ENCODE peak calls at places on chromosomes 13 and 19, in seven cellular contexts. R, K, W, D, Q, P and S are unnamed samples.

GRCh38 chr13:100298116-100298681 is 209.3 kb downstream of the PCCA start:
- DNase-seq in P (no peak), R (no peak), Q (no peak), K (no peak), W (no peak), D (no peak), S (no peak)

GRCh38 chr13:58324130-58324529 is 692.6 kb downstream of the PCDH17 start:
- DNase-seq in K (no peak), P (no peak), R (no peak), Q (no peak), D (no peak), W (no peak), S (no peak)

GRCh38 chr13:97359181-97360057 is 74.5 kb upstream of the RAP2A start:
- DNase-seq in K (peak; percentile 36), W (no peak), Q (peak; percentile 84), D (peak; percentile 36), R (no peak), P (peak; percentile 87), S (no peak)

GRCh38 chr13:24777171-24777570 is 13.2 kb downstream of the RNF17 start:
- DNase-seq in P (no peak), D (no peak), R (no peak), W (no peak), K (peak; percentile 49), Q (no peak), S (no peak)

GRCh38 chr19:12721656-12722565 is 1.8 kb downstream of the TNPO2 start:
- DNase-seq in D (peak; percentile 69), Q (no peak), R (peak; percentile 85), K (peak; percentile 40), W (peak; percentile 90), P (peak; percentile 87), S (no peak)

GRCh38 chr13:106373304-106373988 is 162.0 kb downstream of the EFNB2 start:
- DNase-seq in R (no peak), W (no peak), P (peak; percentile 10), Q (no peak), K (no peak), D (no peak), S (no peak)

GRCh38 chr19:35901854-35902661 is at the start of gene HCST:
- DNase-seq in R (no peak), D (no peak), Q (no peak), K (peak; percentile 41), P (peak; percentile 12), W (peak; percentile 86), S (no peak)

GRCh38 chr13:19818223-19818842 is 35.6 kb upstream of the PSPC1 start:
- DNase-seq in K (no peak), P (peak; percentile 47), D (peak; percentile 45), Q (no peak), R (peak; percentile 91), W (peak; percentile 89), S (no peak)

GRCh38 chr19:3526507-3527244 is 12.3 kb upstream of the TEKTIP1 start:
- DNase-seq in Q (no peak), R (no peak), P (no peak), K (no peak), W (no peak), D (no peak), S (no peak)
- H3K4me1 ChIP-seq in Q (no peaks in the 10 kb centered on the region), R (no peaks in the 10 kb centered on the region), P (no peaks in the 10 kb centered on the region), K (no peaks in the 10 kb centered on the region), W (no peaks in the 10 kb centered on the region), D (no peaks in the 10 kb centered on the region), S (no peaks in the 10 kb centered on the region)

GRCh38 chr19:15251749-15252397 is 19.6 kb upstream of the EPHX3 start:
- DNase-seq in W (no peak), R (no peak), P (peak; percentile 98), Q (peak; percentile 69), K (peak; percentile 61), D (peak; percentile 33), S (peak; percentile 50)

GRCh38 chr19:15252398-15253018 is 20.3 kb upstream of the EPHX3 start:
- DNase-seq in P (peak; percentile 50), R (no peak), W (no peak), D (no peak), Q (no peak), K (no peak), S (no peak)

GRCh38 chr19:15249912-15250634 is 17.8 kb upstream of the EPHX3 start:
- DNase-seq in W (no peak), P (peak; percentile 94), Q (peak; percentile 45), K (peak; percentile 73), D (no peak), R (no peak), S (peak; percentile 48)

GRCh38 chr19:15250635-15250993 is 18.4 kb upstream of the EPHX3 start:
- DNase-seq in K (no peak), Q (no peak), D (no peak), R (no peak), W (no peak), P (no peak), S (no peak)

GRCh38 chr19:15251010-15251748 is 18.9 kb upstream of the EPHX3 start:
- DNase-seq in R (no peak), D (no peak), W (no peak), K (no peak), P (peak; percentile 69), Q (no peak), S (peak; percentile 56)
- H3K4me3 ChIP-seq in R (peak overlapping the region; percentile 15), D (no peak overlapping the region), W (no peak overlapping the region), K (no peak overlapping the region), P (no peak overlapping the region), Q (no peak overlapping the region), S (peak overlapping the region; percentile 64)

DNA sequence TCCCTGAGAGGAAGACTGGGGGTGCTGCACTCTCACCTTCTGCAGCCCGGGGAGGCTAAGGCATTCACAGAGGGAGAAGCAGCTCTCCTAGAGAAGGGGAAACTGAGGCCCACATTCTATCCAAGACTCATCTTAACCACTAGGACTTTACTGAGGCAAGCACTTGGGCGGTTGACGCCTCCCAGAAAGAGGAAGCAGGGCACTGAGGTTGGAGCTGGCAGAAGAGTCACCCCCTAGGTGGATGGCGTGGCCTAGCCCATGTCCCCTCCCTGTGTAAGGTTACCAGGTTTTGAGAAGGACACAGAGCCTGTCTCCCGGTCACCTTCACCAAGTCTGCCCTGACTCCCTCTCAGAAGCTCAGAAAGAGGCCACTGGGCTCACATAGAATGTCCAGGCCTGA is 2.7 kb downstream of the S1PR2 start:
- DNase-seq in Q (no peak), D (no peak), R (no peak), K (no peak), P (no peak), W (no peak), S (no peak)
- H3K27ac ChIP-seq in Q (peak overlapping the region; percentile 98), D (peak overlapping the region; percentile 90), R (peak overlapping the region; percentile 36), K (no peak overlapping the region), P (no peak overlapping the region), W (no peak overlapping the region), S (no peak overlapping the region)

GRCh38 chr19:47228168-47228936 is 2.6 kb downstream of the BBC3 start:
- DNase-seq in R (peak; percentile 84), P (no peak), D (peak; percentile 45), K (peak; percentile 26), Q (peak; percentile 41), W (peak; percentile 88), S (no peak)
- H3K4me1 ChIP-seq in R (peaks cover 29% of the 10 kb centered on the region), P (peaks cover 20% of the 10 kb centered on the region), D (peaks cover 74% of the 10 kb centered on the region), K (peaks cover 61% of the 10 kb centered on the region), Q (peaks cover 41% of the 10 kb centered on the region), W (peaks cover 28% of the 10 kb centered on the region), S (peaks cover 17% of the 10 kb centered on the region)

GRCh38 chr19:30224689-30225606 is 147.2 kb upstream of the ZNF536 start:
- DNase-seq in R (no peak), P (peak; percentile 6), Q (no peak), D (no peak), K (no peak), W (no peak), S (no peak)

GRCh38 chr19:30222993-30223865 is 149.0 kb upstream of the ZNF536 start:
- DNase-seq in P (no peak), Q (no peak), R (no peak), K (no peak), W (no peak), D (no peak), S (no peak)

GRCh38 chr19:30221176-30221575 is 151.0 kb upstream of the ZNF536 start:
- DNase-seq in P (no peak), W (no peak), Q (no peak), K (no peak), D (no peak), R (no peak), S (no peak)

GRCh38 chr19:30223866-30224688 is 148.1 kb upstream of the ZNF536 start:
- DNase-seq in W (no peak), P (no peak), Q (no peak), R (no peak), D (no peak), K (no peak), S (no peak)

DNA sequence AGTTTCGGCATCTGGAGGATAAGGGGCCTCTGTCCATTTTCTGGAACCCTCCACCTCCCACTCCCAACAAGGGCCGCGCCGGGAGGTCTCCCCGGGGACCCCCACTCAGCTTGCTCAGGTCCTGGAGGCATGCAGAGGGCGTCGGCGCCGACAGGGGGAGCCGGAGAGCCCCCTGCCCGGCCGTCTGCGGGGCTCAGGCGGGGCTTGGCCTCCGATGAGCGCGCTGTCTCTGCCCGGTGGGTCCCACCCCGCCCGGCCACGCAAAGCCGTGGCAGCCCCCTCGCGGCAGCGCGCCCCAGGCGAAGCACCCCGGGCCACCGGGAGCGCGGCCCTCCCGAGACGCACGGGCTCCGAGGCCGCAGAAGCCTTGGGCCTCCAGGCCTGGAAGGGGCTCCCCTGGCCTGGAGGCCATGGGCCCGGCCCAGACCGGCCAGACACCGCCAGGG is 149.7 kb upstream of the ZNF536 start:
- DNase-seq in D (no peak), Q (no peak), W (no peak), R (no peak), P (no peak), K (no peak), S (no peak)
- H3K4me3 ChIP-seq in D (no peak overlapping the region), Q (peak overlapping the region; percentile 17), W (peak overlapping the region; percentile 55), R (no peak overlapping the region), P (no peak overlapping the region), K (no peak overlapping the region), S (no peak overlapping the region)

DNA sequence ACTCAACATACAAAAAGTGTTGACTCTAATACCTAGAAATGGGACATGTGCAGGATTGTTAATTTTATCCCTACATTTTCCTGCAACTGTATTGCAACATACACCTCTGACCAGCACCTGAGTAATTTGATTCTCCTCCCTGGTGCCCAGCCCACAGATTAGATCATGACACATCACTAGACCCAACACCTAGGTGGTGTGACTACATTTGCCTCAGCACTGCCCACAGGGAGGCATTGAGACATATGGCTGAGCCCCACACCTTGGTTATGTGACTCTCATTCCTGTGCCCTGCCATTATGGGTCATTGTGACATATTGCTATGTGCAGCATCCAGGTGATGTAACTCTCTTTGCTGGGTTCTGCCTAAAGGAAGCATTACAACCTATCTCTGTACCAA is 13.2 kb upstream of the ZNF254 start:
- DNase-seq in W (no peak), D (peak; percentile 31), P (no peak), K (peak; percentile 92), R (no peak), Q (no peak), S (no peak)
- H3K27ac ChIP-seq in W (peak overlapping the region; percentile 70), D (no peak overlapping the region), P (no peak overlapping the region), K (peak overlapping the region; percentile 11), R (no peak overlapping the region), Q (no peak overlapping the region), S (no peak overlapping the region)

DNA sequence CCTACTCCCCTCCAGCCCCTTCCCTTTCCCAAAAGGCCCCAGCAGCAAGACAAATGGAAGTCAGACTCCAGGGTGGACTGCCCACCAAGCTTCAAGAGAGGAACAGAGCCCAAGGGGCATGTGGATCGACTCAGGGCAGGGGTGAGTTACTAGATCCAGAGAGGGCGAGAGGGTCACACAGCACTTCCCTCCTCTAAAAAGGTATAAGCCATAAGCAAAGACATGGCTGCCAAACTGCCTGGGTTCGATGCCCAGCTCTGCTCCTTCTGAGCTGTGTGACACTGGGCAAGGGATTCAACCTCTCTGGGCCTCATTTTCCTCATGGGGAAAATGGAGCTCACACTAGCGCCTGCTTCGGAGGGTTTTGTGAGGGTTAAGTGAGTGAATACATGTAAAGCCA is 3.8 kb downstream of the PPP1R14A start:
- DNase-seq in W (no peak), Q (no peak), D (no peak), R (no peak), P (no peak), K (no peak), S (no peak)
- H3K4me1 ChIP-seq in W (peaks cover 9% of the 10 kb centered on the region), Q (peaks cover 17% of the 10 kb centered on the region), D (peaks cover 73% of the 10 kb centered on the region), R (peaks cover 15% of the 10 kb centered on the region), P (peaks cover 24% of the 10 kb centered on the region), K (peaks cover 33% of the 10 kb centered on the region), S (peaks cover 34% of the 10 kb centered on the region)